ENCODE peak calls at places on chromosomes 7 and 10, in six cellular contexts. A is endothelial cell, V is amniotic stem cell, O is HEK293T, R is cardiac fibroblast, Z is NCI-H345. E is an unnamed sample.
A peak's percentile ranks its signal among the peaks of the same experiment; 100 is the strongest.

GRCh38 chr10:43086321-43086942 is 9.6 kb downstream of the RET start:
- DNase-seq in A (no peak), V (no peak), O (no peak), R (no peak), Z (no peak), E (no peak)

GRCh38 chr10:91340613-91341362 is 69.4 kb upstream of the HECTD2 start:
- DNase-seq in A (no peak), V (peak; percentile 72), O (no peak), R (peak; percentile 91), Z (no peak), E (no peak)

GRCh38 chr10:132685921-132686680 is 99.8 kb downstream of the NKX6-2 start:
- DNase-seq in A (no peak), V (no peak), O (no peak), R (no peak), Z (no peak), E (no peak)

GRCh38 chr7:65251851-65252620 is 121.6 kb upstream of the ZNF92 start:
- DNase-seq in A (peak; percentile 67), V (no peak), O (peak; percentile 70), R (peak; percentile 28), Z (peak; percentile 76), E (no peak)

GRCh38 chr10:1754506-1755177 is 17.3 kb upstream of the ADARB2 start:
- DNase-seq in A (peak; percentile 21), V (no peak), O (no peak), R (no peak), Z (no peak), E (peak; percentile 63)

GRCh38 chr10:103859161-103860141 is 4.1 kb upstream of the SH3PXD2A start:
- DNase-seq in A (peak; percentile 77), V (no peak), O (peak; percentile 67), R (peak; percentile 82), Z (peak; percentile 24), E (peak; percentile 57)

GRCh38 chr7:122038904-122039303 is 105.1 kb downstream of the AASS start:
- DNase-seq in A (no peak), V (peak; percentile 2), O (no peak), R (peak; percentile 35), Z (no peak), E (no peak)

GRCh38 chr7:45581271-45581780 is 7.2 kb downstream of the ADCY1 start:
- DNase-seq in A (no peak), V (no peak), O (no peak), R (no peak), Z (no peak), E (no peak)

GRCh38 chr7:70949862-70950261 is 182.1 kb upstream of the GALNT17 start:
- DNase-seq in A (no peak), V (no peak), O (no peak), R (no peak), Z (no peak), E (no peak)

GRCh38 chr7:116356979-116357378 is 142.6 kb upstream of the CAV2 start:
- DNase-seq in A (no peak), V (no peak), O (peak; percentile 28), R (peak; percentile 25), Z (peak; percentile 68), E (no peak)

GRCh38 chr10:118543714-118544400 is 51.6 kb downstream of the PRLHR start:
- DNase-seq in A (peak; percentile 74), V (no peak), O (peak; percentile 79), R (peak; percentile 53), Z (peak; percentile 47), E (no peak)

GRCh38 chr7:134709197-134709596 is 62.5 kb downstream of the BPGM start:
- DNase-seq in A (no peak), V (no peak), O (no peak), R (no peak), Z (no peak), E (no peak)

E was measured in nucleus accumbens.